ENCODE peak calls at places on chromosome 18, in five cellular contexts. N is MM.1S, K is breast epithelium, R is heart right ventricle, G is spleen. W is an unnamed sample.

GRCh38 chr18:13269599-13270011 is 51.0 kb downstream of the LDLRAD4 start:
- DNase-seq in N (no peak), K (no peak), R (no peak), G (no peak), W (no peak)

GRCh38 chr18:68478246-68478645 is 236.7 kb downstream of the TMX3 start:
- DNase-seq in N (peak; percentile 27), K (no peak), R (no peak), G (no peak), W (no peak)

GRCh38 chr18:27419646-27420045 is 234.5 kb upstream of the CHST9 start:
- DNase-seq in N (no peak), K (no peak), R (no peak), G (no peak), W (no peak)

GRCh38 chr18:45014047-45014501 is 333.4 kb downstream of the SETBP1 start:
- DNase-seq in N (no peak), K (peak; percentile 20), R (no peak), G (no peak), W (peak; percentile 26)

GRCh38 chr18:69985239-69985638 is 37.6 kb upstream of the CD226 start:
- DNase-seq in N (no peak), K (no peak), R (no peak), G (no peak), W (no peak)

GRCh38 chr18:48538531-48539405 is at the start of gene CTIF:
- DNase-seq in N (peak; percentile 84), K (peak; percentile 98), R (peak; percentile 93), G (peak; percentile 94), W (peak; percentile 94)

GRCh38 chr18:53947092-53947640 is 277.3 kb downstream of the MBD2 start:
- DNase-seq in N (no peak), K (no peak), R (no peak), G (no peak), W (no peak)

GRCh38 chr18:57559311-57559710 is 27.2 kb downstream of the FECH start:
- DNase-seq in N (no peak), K (no peak), R (no peak), G (no peak), W (no peak)

GRCh38 chr18:59902993-59903610 is 3.3 kb downstream of the PMAIP1 start:
- DNase-seq in N (no peak), K (no peak), R (no peak), G (no peak), W (no peak)

GRCh38 chr18:48058486-48058885 is 128.0 kb upstream of the SMAD2 start:
- DNase-seq in N (no peak), K (no peak), R (no peak), G (peak; percentile 52), W (no peak)

DNA sequence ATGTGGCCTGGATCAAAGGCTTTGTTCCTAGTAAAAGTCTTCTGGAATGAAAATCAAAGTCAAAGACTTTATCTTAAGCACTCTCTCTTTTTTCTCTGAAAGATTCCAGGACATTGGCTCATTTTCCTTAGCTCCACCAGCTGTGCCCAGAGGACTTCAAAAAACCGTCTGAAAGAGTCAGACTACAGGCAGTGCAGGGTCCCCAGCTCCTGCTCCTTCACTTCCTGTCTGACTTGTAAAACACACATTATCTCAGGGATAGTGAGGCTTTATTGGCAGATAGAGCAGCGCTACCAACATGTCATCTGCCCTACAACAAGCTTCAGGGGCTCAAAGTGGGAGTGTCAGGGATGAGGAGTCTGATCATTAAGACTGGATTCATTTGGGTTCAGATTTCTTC is 148.1 kb downstream of the ESCO1 start:
- DNase-seq in N (no peak), K (no peak), R (no peak), G (no peak), W (no peak)
- H3K4me1 ChIP-seq in N (peaks cover 3% of the 10 kb centered on the region), K (no peaks in the 10 kb centered on the region), R (peaks cover 22% of the 10 kb centered on the region), G (no peaks in the 10 kb centered on the region), W (no peaks in the 10 kb centered on the region)

GRCh38 chr18:7017013-7017412 is 100.6 kb downstream of the LAMA1 start:
- DNase-seq in N (no peak), K (no peak), R (no peak), G (no peak), W (no peak)

GRCh38 chr18:7025194-7025593 is 92.4 kb downstream of the LAMA1 start:
- DNase-seq in N (no peak), K (no peak), R (no peak), G (no peak), W (no peak)

GRCh38 chr18:7021994-7022840 is 95.4 kb downstream of the LAMA1 start:
- DNase-seq in N (peak; percentile 68), K (no peak), R (no peak), G (no peak), W (no peak)

GRCh38 chr18:7023581-7023980 is 94.0 kb downstream of the LAMA1 start:
- DNase-seq in N (no peak), K (no peak), R (no peak), G (no peak), W (no peak)

GRCh38 chr18:7020995-7021777 is 96.4 kb downstream of the LAMA1 start:
- DNase-seq in N (no peak), K (no peak), R (no peak), G (no peak), W (no peak)
- TF ChIP-seq CTCF in N (no peak), K (no peak), R (no peak), G (no peak), W (no peak)

DNA sequence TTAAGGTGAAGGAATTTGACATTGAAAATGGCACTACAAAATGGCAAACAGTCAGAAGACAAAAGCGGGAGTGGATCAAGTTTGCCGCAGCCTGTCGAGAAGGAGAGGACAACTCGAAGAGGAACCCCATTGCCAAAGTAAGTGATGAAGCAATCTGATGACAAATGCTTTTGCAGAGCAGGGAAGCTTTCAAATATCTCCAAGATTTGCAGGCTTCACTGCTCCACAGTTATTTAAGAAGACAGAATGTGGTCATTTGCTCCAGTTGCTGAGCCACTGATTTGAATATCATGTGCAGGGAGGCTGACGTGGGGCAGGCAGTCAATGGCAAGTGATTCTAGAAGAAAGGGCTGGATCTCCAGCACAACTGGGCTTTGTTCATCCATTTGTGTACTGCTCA is 10.1 kb downstream of the DSG4 start:
- DNase-seq in N (no peak), K (no peak), R (no peak), G (no peak), W (no peak)
- H3K27ac ChIP-seq in N (no peak overlapping the region), K (no peak overlapping the region), R (no peak overlapping the region), G (no peak overlapping the region), W (no peak overlapping the region)

GRCh38 chr18:2856499-2856898 is 9.7 kb downstream of the EMILIN2 start:
- DNase-seq in N (no peak), K (no peak), R (no peak), G (no peak), W (no peak)
- H3K4me1 ChIP-seq in N (no peaks in the 10 kb centered on the region), K (no peaks in the 10 kb centered on the region), R (peaks cover 34% of the 10 kb centered on the region), G (peaks cover 45% of the 10 kb centered on the region), W (no peaks in the 10 kb centered on the region)

DNA sequence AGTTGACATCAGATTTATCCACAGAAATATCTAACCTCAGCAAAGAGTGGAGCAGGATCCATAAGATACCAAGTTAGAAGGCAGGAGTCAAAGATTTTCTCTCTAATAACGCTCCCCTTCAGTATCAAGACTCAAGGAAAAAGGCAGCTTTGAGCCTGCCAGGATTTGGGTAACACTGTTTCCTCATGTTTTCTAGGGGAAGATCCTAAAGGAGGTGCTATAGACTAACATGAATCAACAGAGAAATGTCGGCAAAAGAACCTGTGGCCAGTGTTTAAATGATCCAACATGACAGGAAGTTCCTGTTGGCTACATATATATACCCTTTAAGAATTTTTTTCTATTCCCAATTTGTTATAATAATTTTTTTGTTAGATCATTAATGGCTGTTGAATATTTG is 402.3 kb downstream of the TGIF1 start:
- DNase-seq in N (no peak), K (no peak), R (no peak), G (no peak), W (no peak)
- TF ChIP-seq CTCF in N (no peak), K (no peak), R (no peak), G (no peak), W (no peak)

DNA sequence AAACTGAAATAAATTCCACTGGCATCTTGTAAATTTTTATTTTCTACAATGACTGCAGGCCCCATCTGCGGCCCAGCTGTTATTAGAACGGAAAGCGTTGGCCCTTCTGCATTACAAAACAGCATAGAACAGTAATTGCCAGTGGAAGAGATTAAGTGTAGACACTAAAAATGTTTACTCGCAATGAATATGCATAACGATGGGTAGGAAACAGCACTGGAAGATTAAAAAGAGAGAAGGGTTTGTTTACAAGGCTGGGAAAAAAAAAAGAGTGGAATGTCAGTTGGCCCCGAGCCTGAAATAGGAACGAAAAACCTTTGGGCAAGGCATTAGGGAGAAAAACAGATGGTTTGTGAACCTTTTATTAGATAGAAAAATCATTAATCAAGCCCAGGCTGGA is 275.9 kb upstream of the TCF4 start:
- DNase-seq in N (no peak), K (no peak), R (no peak), G (no peak), W (no peak)
- H3K27ac ChIP-seq in N (no peak overlapping the region), K (no peak overlapping the region), R (peak overlapping the region; percentile 31), G (no peak overlapping the region), W (no peak overlapping the region)

GRCh38 chr18:46893360-46893759 is 23.9 kb downstream of the PIAS2 start:
- DNase-seq in N (no peak), K (no peak), R (no peak), G (no peak), W (no peak)
- H3K4me1 ChIP-seq in N (no peaks in the 10 kb centered on the region), K (no peaks in the 10 kb centered on the region), R (peaks cover 22% of the 10 kb centered on the region), G (peaks cover 15% of the 10 kb centered on the region), W (no peaks in the 10 kb centered on the region)

GRCh38 chr18:10485475-10485874 is 31.0 kb downstream of the APCDD1 start:
- DNase-seq in N (no peak), K (no peak), R (no peak), G (no peak), W (no peak)

GRCh38 chr18:10482985-10483949 is 28.8 kb downstream of the APCDD1 start:
- DNase-seq in N (no peak), K (no peak), R (no peak), G (no peak), W (no peak)

GRCh38 chr18:10488022-10488421 is 33.6 kb downstream of the APCDD1 start:
- DNase-seq in N (no peak), K (no peak), R (no peak), G (no peak), W (no peak)

GRCh38 chr18:10490401-10491289 is 35.2 kb upstream of the NAPG start:
- DNase-seq in N (peak; percentile 91), K (no peak), R (no peak), G (peak; percentile 91), W (no peak)

DNA sequence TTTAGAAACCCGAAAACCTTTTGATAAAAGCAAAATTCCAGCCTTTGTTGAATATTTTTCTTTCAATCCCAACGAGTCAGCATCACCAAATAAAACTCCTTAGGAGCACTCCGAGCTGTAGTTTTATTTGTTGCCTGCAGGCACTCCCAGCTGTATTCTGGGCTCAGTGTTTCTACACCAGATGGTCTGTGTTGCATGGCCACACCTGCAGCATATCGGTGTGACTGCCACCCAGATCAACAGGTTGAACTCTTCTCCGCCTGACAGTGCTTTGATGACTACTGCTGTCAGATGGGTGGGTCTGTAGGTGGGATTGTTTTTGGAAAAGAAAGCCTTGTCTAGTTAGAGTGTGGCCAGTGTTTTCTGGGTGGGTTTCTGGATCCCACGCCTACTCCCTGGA is 32.7 kb downstream of the APCDD1 start:
- DNase-seq in N (no peak), K (no peak), R (no peak), G (no peak), W (no peak)
- TF ChIP-seq CTCF in N (no peak), K (no peak), R (no peak), G (no peak), W (no peak)

W was measured in pancreas.